ENCODE peak calls at places on chromosomes 11 and 22, in nine cellular contexts. Q is GF-D8, D is bronchial epithelial cell, V is fibroblast of mammary gland, E is MV-4-11, Z is HT1080, U is neural crest cell, A is DMS153, G is sciatic nerve. R is an unnamed sample.

GRCh38 chr22:30866811-30867271 is 101.7 kb downstream of the MORC2 start:
- DNase-seq in A (no peak), Z (no peak), G (peak), Q (no peak), U (no peak), D (no peak), E (no peak), V (no peak), R (no peak)

GRCh38 chr11:114066046-114066648 is 6.6 kb downstream of the ZBTB16 start:
- DNase-seq in U (no peak), V (no peak), D (no peak), G (no peak), A (no peak), E (no peak), Q (no peak), Z (no peak), R (no peak)

GRCh38 chr11:43404836-43405479 is 46.2 kb downstream of the TTC17 start:
- DNase-seq in D (peak), G (no peak), Q (no peak), U (no peak), V (no peak), Z (peak), E (no peak), A (no peak), R (no peak)

GRCh38 chr22:50697667-50698506 is 25.3 kb downstream of the SHANK3 start:
- DNase-seq in A (no peak), U (no peak), D (no peak), V (no peak), G (peak), Q (no peak), E (no peak), Z (no peak), R (no peak)

GRCh38 chr11:45097721-45098493 is 48.5 kb upstream of the PRDM11 start:
- DNase-seq in V (peak), A (no peak), Z (no peak), G (peak), U (peak), D (peak), E (peak), Q (no peak), R (peak)

GRCh38 chr11:114091791-114092397 is 32.4 kb downstream of the ZBTB16 start:
- DNase-seq in Z (no peak), V (no peak), G (no peak), A (no peak), E (no peak), D (no peak), Q (no peak), U (peak), R (no peak)

GRCh38 chr22:20584872-20585639 is 77.6 kb downstream of the MED15 start:
- DNase-seq in V (no peak), Z (no peak), A (no peak), Q (no peak), G (no peak), D (no peak), U (no peak), E (no peak), R (no peak)

GRCh38 chr11:68143310-68143689 is 22.1 kb upstream of the CHKA start:
- DNase-seq in D (no peak), A (no peak), Z (no peak), G (no peak), V (no peak), Q (no peak), U (no peak), E (no peak), R (no peak)

R was measured in foreskin keratinocyte.